ENCODE peak calls at places on chromosomes 7 and 10, in eight cellular contexts. Q is activated T-helper 1 cell treated with Interleukin-2 at 50 U/mL for 16 hours, V is nucleus accumbens, C is AG08395, P is KG1, Z is AG08396, W is Right ventricle myocardium superior, U is NCI-H460. H is an unnamed sample.

GRCh38 chr7:155363852-155364600 is 66.3 kb downstream of the INSIG1 start:
- DNase-seq in V (no peak), Q (no peak), W (no peak), C (no peak), Z (no peak), P (no peak), U (no peak), H (peak; percentile 56)

GRCh38 chr7:75596727-75597614 is 104.9 kb downstream of the SPDYE5 start:
- DNase-seq in Q (no peak), V (no peak), Z (no peak), W (no peak), C (no peak), P (no peak), U (no peak), H (no peak)

GRCh38 chr7:66867198-66867790 is 53.7 kb upstream of the TMEM248 start:
- DNase-seq in C (no peak), P (no peak), Z (no peak), W (no peak), U (no peak), Q (no peak), V (no peak), H (no peak)

GRCh38 chr10:118781536-118781935 is 26.8 kb upstream of the CACUL1 start:
- DNase-seq in P (no peak), U (no peak), V (no peak), W (no peak), C (no peak), Q (no peak), Z (no peak), H (no peak)

GRCh38 chr10:123249894-123250293 is 95.7 kb downstream of the BUB3 start:
- DNase-seq in V (no peak), U (no peak), Q (no peak), C (no peak), Z (no peak), W (no peak), P (no peak), H (no peak)

GRCh38 chr10:28054211-28054888 is 55.5 kb upstream of the ODAD2 start:
- DNase-seq in V (no peak), Z (peak; percentile 50), P (no peak), W (no peak), C (peak; percentile 76), U (no peak), Q (no peak), H (no peak)

GRCh38 chr7:32039000-32039756 is 31.0 kb downstream of the PDE1C start:
- DNase-seq in C (no peak), P (no peak), V (peak; percentile 21), U (no peak), Z (no peak), Q (no peak), W (no peak), H (no peak)

GRCh38 chr7:11120068-11120664 is 146.5 kb downstream of the PHF14 start:
- DNase-seq in Q (no peak), V (no peak), U (no peak), Z (no peak), W (no peak), C (no peak), P (no peak), H (no peak)

GRCh38 chr7:84196007-84196551 is 1.5 kb upstream of the SEMA3A start:
- DNase-seq in W (no peak), Q (no peak), U (peak; percentile 69), P (no peak), V (no peak), C (no peak), Z (no peak), H (no peak)

GRCh38 chr7:34759477-34760125 is 101.6 kb downstream of the NPSR1 start:
- DNase-seq in V (no peak), C (peak; percentile 55), W (no peak), Z (peak; percentile 7), U (peak; percentile 56), Q (no peak), P (no peak), H (peak; percentile 39)

GRCh38 chr7:20892776-20893175 is 106.1 kb upstream of the SP8 start:
- DNase-seq in W (no peak), C (no peak), Z (no peak), V (no peak), P (no peak), Q (no peak), U (no peak), H (no peak)

GRCh38 chr10:131792011-131792651 is 108.7 kb upstream of the PPP2R2D start:
- DNase-seq in C (no peak), V (no peak), P (no peak), Q (no peak), Z (no peak), U (no peak), W (no peak), H (no peak)

GRCh38 chr7:49773939-49774458 is 561 bp downstream of the VWC2 start:
- DNase-seq in Z (peak; percentile 10), V (no peak), C (no peak), U (no peak), P (no peak), Q (no peak), W (peak; percentile 50), H (no peak)

GRCh38 chr10:71860243-71861029 is 9.4 kb upstream of the PSAP start:
- DNase-seq in Q (no peak), Z (peak; percentile 94), V (peak; percentile 98), U (peak; percentile 98), W (peak; percentile 95), P (no peak), C (peak; percentile 97), H (peak; percentile 86)

GRCh38 chr7:116901143-116901542 is 38.8 kb downstream of the CAPZA2 start:
- DNase-seq in Z (no peak), Q (no peak), P (no peak), V (no peak), C (no peak), U (no peak), W (no peak), H (no peak)

GRCh38 chr7:7516662-7517061 is 19.0 kb downstream of the COL28A1 start:
- DNase-seq in Q (no peak), W (no peak), C (no peak), Z (no peak), P (no peak), U (no peak), V (no peak), H (no peak)

GRCh38 chr10:125332548-125333208 is 172.3 kb upstream of the CTBP2 start:
- DNase-seq in V (no peak), W (no peak), C (no peak), Q (no peak), Z (no peak), P (no peak), U (no peak), H (no peak)

GRCh38 chr10:7408494-7409044 is 2.3 kb downstream of the SFMBT2 start:
- DNase-seq in U (no peak), W (peak; percentile 84), P (peak; percentile 33), Q (peak; percentile 21), Z (peak; percentile 58), V (peak; percentile 70), C (peak; percentile 32), H (peak; percentile 64)

GRCh38 chr7:24448038-24448437 is 125.2 kb upstream of the PALS2 start:
- DNase-seq in Q (no peak), Z (no peak), V (no peak), P (no peak), C (no peak), U (no peak), W (no peak), H (no peak)